ENCODE peak calls at places on chromosomes 12 and 14, in nine cellular contexts. I is C1 segment of cervical spinal cord; E is activated T-helper 1 cell treated with anti-CD3 and anti-CD28 coated beads, Interleukin-2, amount 50 U/mL, for 16 hours; T is hepatic stellate cell; G is heart left ventricle; X is small intestine; K is HTR-8/SVneo; A is heart right ventricle; R is MCF 10A. C is an unnamed sample.

GRCh38 chr14:29056167-29056566 is 289.6 kb downstream of the FOXG1 start:
- DNase-seq in I (no peak), E (no peak), T (no peak), G (no peak), X (no peak), K (no peak), A (no peak), R (no peak), C (no peak)

GRCh38 chr12:127570387-127570786 is 696.6 kb upstream of the TMEM132C start:
- DNase-seq in I (no peak), E (no peak), T (no peak), G (no peak), X (no peak), K (no peak), A (no peak), R (no peak), C (no peak)

GRCh38 chr12:107677671-107678070 is 7.9 kb upstream of the PWP1 start:
- DNase-seq in I (no peak), E (no peak), T (no peak), G (no peak), X (no peak), K (no peak), A (no peak), R (no peak), C (no peak)

GRCh38 chr12:43281563-43281962 is 270.4 kb downstream of the ADAMTS20 start:
- DNase-seq in I (no peak), E (no peak), T (no peak), G (no peak), X (no peak), K (no peak), A (no peak), R (no peak), C (no peak)

GRCh38 chr12:226401-226800 is 12.4 kb upstream of the SLC6A12 start:
- DNase-seq in I (no peak), E (no peak), T (no peak), G (no peak), X (no peak), K (no peak), A (no peak), R (no peak), C (no peak)

GRCh38 chr12:116735951-116736599 is 1.8 kb downstream of the SPRING1 start:
- DNase-seq in I (no peak), E (no peak), T (no peak), G (no peak), X (peak), K (no peak), A (no peak), R (no peak), C (no peak)

GRCh38 chr12:117825827-117826226 is 143.0 kb downstream of the KSR2 start:
- DNase-seq in I (no peak), E (no peak), T (no peak), G (no peak), X (no peak), K (no peak), A (no peak), R (no peak), C (no peak)

GRCh38 chr14:70186826-70187483 is 1.8 kb downstream of the SLC8A3 start:
- DNase-seq in I (no peak), E (no peak), T (no peak), G (no peak), X (no peak), K (peak), A (no peak), R (no peak), C (peak)

GRCh38 chr12:90355701-90356345 is 599.2 kb downstream of the CCER1 start:
- DNase-seq in I (no peak), E (no peak), T (no peak), G (no peak), X (no peak), K (no peak), A (no peak), R (no peak), C (no peak)

GRCh38 chr12:78308701-78309100 is 478.0 kb downstream of the NAV3 start:
- DNase-seq in I (no peak), E (no peak), T (no peak), G (no peak), X (no peak), K (no peak), A (no peak), R (peak), C (no peak)

GRCh38 chr14:77185093-77185465 is 3.5 kb downstream of the TMEM63C start:
- DNase-seq in I (no peak), E (no peak), T (no peak), G (no peak), X (no peak), K (no peak), A (no peak), R (peak), C (no peak)

GRCh38 chr14:100146548-100147091 is 12.8 kb downstream of the DEGS2 start:
- DNase-seq in I (no peak), E (no peak), T (no peak), G (no peak), X (peak), K (no peak), A (no peak), R (no peak), C (no peak)

GRCh38 chr14:50083467-50084337 is 32.7 kb downstream of the VCPKMT start:
- DNase-seq in I (no peak), E (no peak), T (no peak), G (no peak), X (no peak), K (no peak), A (no peak), R (no peak), C (no peak)

GRCh38 chr14:22982477-22983245 is at the start of gene AJUBA:
- DNase-seq in I (peak), E (peak), T (peak), G (peak), X (peak), K (peak), A (peak), R (peak), C (peak)

GRCh38 chr12:9327307-9327706 is 119.1 kb upstream of the PZP start:
- DNase-seq in I (no peak), E (no peak), T (no peak), G (no peak), X (no peak), K (no peak), A (no peak), R (no peak), C (no peak)

GRCh38 chr12:108582509-108582908 is 15.4 kb downstream of the TMEM119 start:
- DNase-seq in I (no peak), E (no peak), T (no peak), G (no peak), X (no peak), K (no peak), A (no peak), R (no peak), C (no peak)

GRCh38 chr14:82075566-82075965 is 541.9 kb upstream of the SEL1L start:
- DNase-seq in I (no peak), E (no peak), T (no peak), G (peak), X (peak), K (no peak), A (peak), R (peak), C (peak)

C was measured in KG1.